ENCODE peak calls at places on chromosomes 5 and 9, in ten cellular contexts. L, V, Y, A, I, J, P, K, X and B are unnamed samples. For H3K4me1, the result is how much of the 10 kb centered on the place peaks cover.

GRCh38 chr5:122967625-122968024 is 68.9 kb downstream of the PPIC start:
- DNase-seq in L (no peak), V (no peak), Y (no peak), A (no peak), I (no peak), J (no peak), P (no peak), K (no peak), X (no peak), B (no peak)

GRCh38 chr5:154970759-154971158 is 29.9 kb downstream of the MRPL22 start:
- DNase-seq in L (no peak), V (no peak), Y (no peak), A (no peak), I (no peak), J (no peak), P (no peak), K (no peak), X (no peak), B (no peak)

GRCh38 chr5:31706186-31706585 is 67.3 kb downstream of the PDZD2 start:
- DNase-seq in L (no peak), V (no peak), Y (no peak), A (no peak), I (no peak), J (no peak), P (no peak), K (no peak), X (no peak), B (no peak)

GRCh38 chr9:18437315-18438200 is 36.4 kb upstream of the ADAMTSL1 start:
- DNase-seq in L (peak), V (peak), Y (peak), A (no peak), I (peak), J (peak), P (no peak), K (peak), X (no peak), B (no peak)

GRCh38 chr5:79685621-79686020 is 4.0 kb upstream of the CMYA5 start:
- DNase-seq in L (no peak), V (peak), Y (no peak), A (no peak), I (no peak), J (no peak), P (no peak), K (no peak), X (no peak), B (no peak)

GRCh38 chr9:120689860-120690259 is 24.4 kb downstream of the MEGF9 start:
- DNase-seq in L (no peak), V (peak), Y (no peak), A (no peak), I (no peak), J (no peak), P (no peak), K (no peak), X (no peak), B (no peak)

GRCh38 chr9:70435948-70436347 is 21.5 kb upstream of the KLF9 start:
- DNase-seq in L (peak), V (peak), Y (no peak), A (no peak), I (no peak), J (peak), P (no peak), K (no peak), X (no peak), B (no peak)

GRCh38 chr9:6628714-6629113 is 16.8 kb downstream of the GLDC start:
- DNase-seq in L (no peak), V (no peak), Y (no peak), A (no peak), I (no peak), J (no peak), P (no peak), K (no peak), X (no peak), B (no peak)

GRCh38 chr5:28344803-28345433 is 1306.5 kb upstream of the CDH9 start:
- DNase-seq in L (no peak), V (no peak), Y (peak), A (no peak), I (no peak), J (no peak), P (no peak), K (no peak), X (no peak), B (no peak)

GRCh38 chr9:98118640-98119601 is at the start of gene TRIM14:
- DNase-seq in L (peak), V (peak), Y (peak), A (peak), I (peak), J (no peak), P (peak), K (peak), X (peak), B (peak)

GRCh38 chr5:111512026-111512405 is 319 bp downstream of the STARD4 start:
- DNase-seq in L (no peak), V (peak), Y (peak), A (no peak), I (no peak), J (peak), P (no peak), K (no peak), X (no peak), B (no peak)

GRCh38 chr9:109253637-109254284 is 67.1 kb downstream of the EPB41L4B start:
- DNase-seq in L (peak), V (peak), Y (no peak), A (no peak), I (no peak), J (peak), P (no peak), K (no peak), X (no peak), B (no peak)
- H3K4me1 ChIP-seq in L (under half), V (under half), Y (under half), A (under half), I (under half), J (under half), P (under half), K (under half), X (under half), B (under half)

GRCh38 chr9:26321935-26322334 is 570.7 kb downstream of the CAAP1 start:
- DNase-seq in L (no peak), V (no peak), Y (no peak), A (no peak), I (no peak), J (no peak), P (no peak), K (no peak), X (no peak), B (no peak)
- H3K4me1 ChIP-seq in L (under half), V (under half), Y (under half), A (under half), I (under half), J (under half), P (under half), K (under half), X (under half), B (under half)

DNA sequence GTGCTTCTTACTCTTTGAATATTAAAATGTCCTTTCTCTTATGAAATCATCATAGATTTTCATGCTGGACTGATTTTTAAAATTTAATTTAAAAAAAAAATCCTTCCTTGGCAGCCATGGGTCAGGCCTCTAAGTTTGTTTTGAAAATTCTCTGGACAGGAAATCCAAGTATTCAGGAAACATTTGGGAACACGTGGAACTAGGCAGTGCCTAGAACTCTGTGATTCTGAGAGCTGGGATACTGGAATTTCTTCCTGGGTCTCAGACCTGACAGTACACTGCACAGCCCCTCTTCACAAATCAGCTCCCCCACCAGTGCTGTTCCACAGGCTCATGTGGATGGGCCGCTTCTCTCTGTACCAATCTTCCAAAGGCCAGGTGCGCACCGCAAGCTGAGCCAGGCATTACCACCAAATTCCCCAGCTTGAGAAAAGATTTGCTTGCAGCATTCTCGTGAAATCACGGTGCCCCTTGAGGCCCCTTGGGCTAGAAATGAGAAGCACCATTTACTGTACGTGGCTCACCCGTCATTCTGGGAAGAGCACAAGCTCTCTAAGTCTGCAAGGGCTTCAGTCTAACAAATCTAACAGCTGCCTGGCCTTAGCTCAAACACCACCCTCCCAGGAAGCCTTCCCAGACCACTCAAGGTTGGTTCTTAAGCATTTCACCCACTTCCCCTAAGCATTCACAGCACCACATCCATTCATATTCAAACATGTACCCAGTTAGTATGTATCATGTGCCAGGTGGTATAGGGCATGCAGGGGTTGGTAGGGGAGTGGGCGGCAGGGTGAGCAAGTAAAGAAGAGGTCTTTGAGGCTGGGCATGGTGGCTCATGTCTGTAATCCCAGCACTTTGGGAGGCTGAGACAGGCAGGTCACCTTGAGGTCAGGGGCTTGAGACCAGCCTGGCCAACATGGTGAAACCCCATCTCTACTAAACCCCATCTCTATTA is 26.5 kb downstream of the B4GALT1 start:
- DNase-seq in L (no peak), V (no peak), Y (no peak), A (no peak), I (no peak), J (no peak), P (no peak), K (no peak), X (no peak), B (no peak)
- H3K4me1 ChIP-seq in L (under half), V (under half), Y (under half), A (half or more), I (half or more), J (under half), P (half or more), K (half or more), X (half or more), B (under half)

GRCh38 chr9:121737481-121737931 is 86.1 kb downstream of the DAB2IP start:
- DNase-seq in L (no peak), V (no peak), Y (no peak), A (no peak), I (no peak), J (no peak), P (no peak), K (no peak), X (no peak), B (peak)

GRCh38 chr9:121736964-121737462 is 85.6 kb downstream of the DAB2IP start:
- DNase-seq in L (no peak), V (no peak), Y (no peak), A (peak), I (peak), J (peak), P (no peak), K (peak), X (no peak), B (peak)

GRCh38 chr9:121735065-121735791 is 83.8 kb downstream of the DAB2IP start:
- DNase-seq in L (no peak), V (peak), Y (peak), A (peak), I (no peak), J (no peak), P (no peak), K (no peak), X (no peak), B (peak)

GRCh38 chr9:121735792-121736130 is 84.3 kb downstream of the DAB2IP start:
- DNase-seq in L (no peak), V (no peak), Y (peak), A (no peak), I (no peak), J (no peak), P (no peak), K (no peak), X (no peak), B (no peak)

DNA sequence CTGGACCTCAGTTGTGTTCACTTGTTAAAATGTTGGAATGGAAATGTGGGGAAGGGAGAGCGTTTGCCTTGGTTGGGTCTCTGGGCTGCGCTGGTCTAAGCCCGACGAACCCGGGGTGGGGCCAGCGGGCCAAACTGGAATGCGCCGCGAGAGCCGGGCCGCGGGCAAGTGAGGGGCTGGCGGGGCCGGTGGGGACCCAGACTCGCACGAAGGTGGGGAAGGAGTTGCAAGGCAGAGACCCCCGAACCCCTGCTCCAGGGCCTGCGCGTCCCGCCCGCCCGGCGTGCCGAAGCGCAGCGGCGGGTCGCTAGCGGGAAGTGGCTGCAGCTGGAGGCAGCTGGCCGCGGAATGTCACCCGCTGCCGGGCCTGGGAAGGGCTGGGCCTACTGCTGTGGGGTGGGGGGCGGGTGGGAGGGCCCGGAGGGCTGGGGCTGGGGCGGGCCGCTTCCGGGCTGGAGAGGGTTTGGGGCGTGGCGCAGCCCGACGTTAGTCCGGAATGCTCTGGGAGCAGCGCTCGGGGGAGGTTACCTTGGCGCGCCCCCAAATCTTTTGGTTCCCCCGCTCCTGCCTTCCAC is 84.8 kb downstream of the DAB2IP start:
- DNase-seq in L (no peak), V (peak), Y (peak), A (peak), I (peak), J (peak), P (no peak), K (peak), X (no peak), B (peak)
- H3K4me1 ChIP-seq in L (under half), V (under half), Y (under half), A (half or more), I (half or more), J (under half), P (under half), K (half or more), X (under half), B (half or more)

GRCh38 chr5:141604318-141604717 is 14.5 kb downstream of the DIAPH1 start:
- DNase-seq in L (peak), V (peak), Y (no peak), A (peak), I (peak), J (peak), P (peak), K (no peak), X (no peak), B (peak)
- H3K4me1 ChIP-seq in L (under half), V (under half), Y (under half), A (half or more), I (under half), J (under half), P (half or more), K (under half), X (half or more), B (under half)

GRCh38 chr5:129440424-129440823 is 19.7 kb upstream of the ADAMTS19 start:
- DNase-seq in L (no peak), V (no peak), Y (no peak), A (no peak), I (no peak), J (no peak), P (no peak), K (no peak), X (no peak), B (no peak)
- H3K4me1 ChIP-seq in L (under half), V (under half), Y (under half), A (under half), I (under half), J (under half), P (under half), K (under half), X (under half), B (under half)

DNA sequence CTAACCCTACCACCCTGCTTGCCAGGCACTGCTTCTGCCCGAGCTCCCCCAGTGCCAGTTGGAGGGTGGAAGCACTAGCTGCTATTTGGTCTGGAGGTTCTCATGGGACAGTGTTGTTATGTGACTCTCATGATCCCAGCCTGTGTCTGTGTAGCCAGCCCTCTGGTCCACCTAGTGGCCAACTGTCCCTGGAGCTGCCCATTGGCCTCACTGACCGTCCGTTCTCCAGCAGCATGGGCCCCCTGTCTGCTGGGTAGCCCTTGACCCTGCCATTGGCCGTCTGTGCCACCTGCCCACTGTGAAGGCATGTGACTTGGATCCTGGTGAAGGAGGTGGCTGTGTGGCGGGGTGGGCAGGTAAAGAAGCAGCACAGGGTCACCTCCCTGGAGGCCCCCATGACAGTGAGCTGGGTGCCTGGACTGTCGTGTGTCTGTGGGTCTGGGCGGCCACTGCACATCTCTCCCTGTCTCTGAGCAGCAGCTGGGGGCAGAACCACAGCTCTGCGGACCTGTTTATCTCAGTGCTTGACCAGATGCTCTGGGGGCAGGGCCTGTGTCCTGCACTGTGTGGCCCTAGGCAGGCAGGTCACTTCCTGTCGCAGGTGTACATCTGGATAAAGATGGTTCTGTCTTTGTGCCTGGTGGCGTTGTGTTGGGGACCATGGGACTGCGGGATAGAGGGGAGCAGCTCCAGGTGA is 11.4 kb downstream of the PHF2 start:
- DNase-seq in L (no peak), V (no peak), Y (no peak), A (no peak), I (no peak), J (no peak), P (no peak), K (no peak), X (no peak), B (no peak)
- H3K4me1 ChIP-seq in L (under half), V (under half), Y (under half), A (under half), I (under half), J (under half), P (under half), K (under half), X (under half), B (under half)

DNA sequence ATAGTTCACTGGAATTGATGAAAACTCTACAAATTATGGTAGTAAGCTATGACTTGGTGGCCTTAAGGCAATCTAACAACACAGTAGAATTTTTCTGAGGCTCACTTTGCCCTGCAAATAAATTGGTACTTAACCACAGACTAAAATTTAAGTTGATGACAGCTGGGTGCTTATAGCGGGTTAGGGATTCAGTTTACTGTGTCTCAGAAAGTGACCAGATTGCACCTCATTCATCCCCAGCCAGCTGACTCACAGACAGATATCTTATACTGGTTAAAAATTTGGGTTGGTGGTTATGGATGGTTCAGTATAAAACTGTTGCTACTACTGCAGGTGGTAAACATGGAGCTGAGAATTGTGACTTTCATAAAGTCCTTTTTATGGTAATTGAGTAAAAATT is 2.8 kb downstream of the CKS2 start:
- DNase-seq in L (no peak), V (no peak), Y (no peak), A (no peak), I (no peak), J (no peak), P (no peak), K (no peak), X (no peak), B (no peak)
- H3K4me1 ChIP-seq in L (under half), V (under half), Y (under half), A (under half), I (under half), J (under half), P (under half), K (under half), X (under half), B (under half)

DNA sequence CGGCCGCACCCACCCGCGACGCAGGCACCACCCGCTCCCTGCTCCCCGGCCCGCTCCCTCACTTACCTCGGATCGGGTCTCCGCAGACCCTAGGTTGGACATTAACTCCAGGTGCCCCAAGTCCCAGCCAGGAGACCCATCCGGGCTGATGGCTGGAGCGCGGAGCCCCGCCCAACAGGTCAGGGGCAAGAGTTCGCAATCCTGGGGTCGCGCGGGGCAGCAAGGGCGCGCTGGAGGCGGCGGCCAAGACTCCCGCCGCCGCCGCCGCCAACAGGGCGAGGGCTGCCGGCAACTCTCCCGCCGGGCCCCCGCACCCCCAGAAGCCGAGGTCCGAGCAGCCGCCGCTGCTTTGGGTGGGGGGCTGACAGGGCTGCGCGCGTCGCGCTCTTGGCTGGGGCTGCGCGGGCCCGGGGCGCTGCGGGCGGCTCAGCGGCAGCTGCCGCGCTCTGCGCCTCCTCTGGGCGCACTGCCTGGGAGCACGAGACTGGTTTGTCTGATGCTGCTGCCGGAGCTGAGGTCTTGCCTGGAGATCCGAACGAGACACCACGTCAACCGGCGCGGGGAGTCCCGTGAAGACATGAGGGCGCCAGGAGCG is 303 bp downstream of the GDNF start:
- DNase-seq in L (peak), V (peak), Y (peak), A (peak), I (peak), J (no peak), P (no peak), K (peak), X (no peak), B (no peak)
- H3K4me1 ChIP-seq in L (under half), V (under half), Y (under half), A (under half), I (under half), J (under half), P (under half), K (under half), X (under half), B (under half)